ENCODE peak calls at places on chromosome 20, in five cellular contexts. One of them, this sample, is unnamed.
A peak's percentile ranks its signal among the peaks of the same experiment; 100 is the strongest.

GRCh38 chr20:1269235-1269634 is 3.1 kb downstream of the SNPH start:
- DNase-seq in epithelial cell of prostate: no peak
- DNase-seq in gastrocnemius medialis: no peak
- DNase-seq in GM23248: no peak
- DNase-seq in endothelial cell of umbilical vein: no peak
- DNase-seq in this sample: no peak

GRCh38 chr20:63946986-63947637 is 9.1 kb downstream of the UCKL1 start:
- DNase-seq in epithelial cell of prostate: no peak
- DNase-seq in GM23248: no peak
- DNase-seq in gastrocnemius medialis: peak; percentile 56
- DNase-seq in endothelial cell of umbilical vein: no peak
- DNase-seq in this sample: no peak

GRCh38 chr20:44730441-44730840 is 15.2 kb upstream of the KCNK15 start:
- DNase-seq in endothelial cell of umbilical vein: peak; percentile 88
- DNase-seq in epithelial cell of prostate: peak; percentile 74
- DNase-seq in gastrocnemius medialis: no peak
- DNase-seq in GM23248: peak; percentile 94
- DNase-seq in this sample: peak; percentile 80

GRCh38 chr20:46979603-46980241 is 85.1 kb downstream of the EYA2 start:
- DNase-seq in gastrocnemius medialis: no peak
- DNase-seq in epithelial cell of prostate: no peak
- DNase-seq in GM23248: no peak
- DNase-seq in endothelial cell of umbilical vein: no peak
- DNase-seq in this sample: no peak

GRCh38 chr20:58755062-58755697 is 62.6 kb downstream of the NPEPL1 start:
- DNase-seq in GM23248: no peak
- DNase-seq in epithelial cell of prostate: no peak
- DNase-seq in gastrocnemius medialis: no peak
- DNase-seq in endothelial cell of umbilical vein: no peak
- DNase-seq in this sample: no peak

GRCh38 chr20:48195121-48195870 is 410.0 kb upstream of the SULF2 start:
- DNase-seq in endothelial cell of umbilical vein: no peak
- DNase-seq in epithelial cell of prostate: no peak
- DNase-seq in gastrocnemius medialis: no peak
- DNase-seq in GM23248: no peak
- DNase-seq in this sample: no peak

GRCh38 chr20:34058831-34059230 is 53.2 kb downstream of the EIF2S2 start:
- DNase-seq in epithelial cell of prostate: no peak
- DNase-seq in gastrocnemius medialis: no peak
- DNase-seq in GM23248: peak; percentile 30
- DNase-seq in endothelial cell of umbilical vein: peak; percentile 29
- DNase-seq in this sample: no peak

GRCh38 chr20:2946988-2947961 is 74.0 kb downstream of the PTPRA start:
- DNase-seq in epithelial cell of prostate: no peak
- DNase-seq in GM23248: no peak
- DNase-seq in gastrocnemius medialis: no peak
- DNase-seq in endothelial cell of umbilical vein: no peak
- DNase-seq in this sample: no peak

GRCh38 chr20:22836211-22836610 is 198.9 kb upstream of the SSTR4 start:
- DNase-seq in endothelial cell of umbilical vein: no peak
- DNase-seq in epithelial cell of prostate: no peak
- DNase-seq in GM23248: peak; percentile 44
- DNase-seq in gastrocnemius medialis: no peak
- DNase-seq in this sample: peak; percentile 27

GRCh38 chr20:4835244-4836177 is 113.8 kb downstream of the PRND start:
- DNase-seq in endothelial cell of umbilical vein: no peak
- DNase-seq in GM23248: peak; percentile 55
- DNase-seq in epithelial cell of prostate: no peak
- DNase-seq in gastrocnemius medialis: peak; percentile 33
- DNase-seq in this sample: no peak

DNA sequence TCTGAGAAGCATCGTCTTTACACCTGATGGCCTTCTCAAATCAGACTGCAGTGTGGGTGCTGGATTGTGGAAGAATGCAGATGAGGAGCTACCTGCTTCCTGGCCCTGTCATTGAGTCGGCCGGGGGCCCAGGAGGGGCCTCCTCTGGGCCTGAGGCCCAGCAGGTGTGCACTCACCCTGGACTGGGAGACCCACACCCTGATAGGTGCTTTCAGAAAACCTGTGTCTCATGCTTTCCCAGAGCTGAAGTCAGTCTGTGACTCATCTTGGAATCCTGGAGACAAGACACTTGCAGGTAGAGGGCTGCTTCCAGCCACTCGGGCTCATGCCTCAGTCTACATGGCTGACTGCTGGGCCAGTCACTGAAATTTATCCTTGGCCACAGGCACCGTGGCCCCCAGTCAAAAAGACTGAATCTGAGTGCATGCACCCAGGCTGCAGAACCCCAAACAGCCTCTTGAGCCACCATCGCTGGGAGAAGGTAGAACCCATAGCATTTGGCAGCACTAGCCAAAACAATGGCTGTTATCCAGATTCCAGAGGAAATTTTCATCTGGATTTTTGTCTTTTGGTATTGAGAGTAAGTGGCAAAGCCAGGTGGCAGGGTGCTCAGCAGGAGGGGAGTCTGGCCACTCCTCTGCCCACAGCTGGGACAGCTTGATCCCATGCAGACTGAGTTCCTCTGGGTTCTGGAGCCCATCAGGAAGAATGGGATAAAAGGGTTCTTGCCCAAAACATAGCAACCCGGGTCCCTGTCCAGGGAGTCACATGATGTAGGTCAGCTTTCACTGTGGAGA is 182.0 kb upstream of the CST7 start:
- DNase-seq in endothelial cell of umbilical vein: no peak
- DNase-seq in epithelial cell of prostate: no peak
- DNase-seq in gastrocnemius medialis: no peak
- DNase-seq in GM23248: no peak
- DNase-seq in this sample: no peak
- H3K27ac ChIP-seq in endothelial cell of umbilical vein: no peak overlapping the region
- H3K27ac ChIP-seq in epithelial cell of prostate: no peak overlapping the region
- H3K27ac ChIP-seq in gastrocnemius medialis: no peak overlapping the region
- H3K27ac ChIP-seq in GM23248: no peak overlapping the region
- H3K27ac ChIP-seq in this sample: no peak overlapping the region

GRCh38 chr20:9021216-9021615 is 47.7 kb upstream of the PLCB4 start:
- DNase-seq in GM23248: no peak
- DNase-seq in epithelial cell of prostate: no peak
- DNase-seq in gastrocnemius medialis: no peak
- DNase-seq in endothelial cell of umbilical vein: no peak
- DNase-seq in this sample: no peak

GRCh38 chr20:9021699-9022098 is 47.2 kb upstream of the PLCB4 start:
- DNase-seq in epithelial cell of prostate: no peak
- DNase-seq in endothelial cell of umbilical vein: no peak
- DNase-seq in gastrocnemius medialis: no peak
- DNase-seq in GM23248: no peak
- DNase-seq in this sample: no peak

GRCh38 chr20:9018346-9018745 is 50.5 kb upstream of the PLCB4 start:
- DNase-seq in endothelial cell of umbilical vein: no peak
- DNase-seq in epithelial cell of prostate: no peak
- DNase-seq in GM23248: no peak
- DNase-seq in gastrocnemius medialis: no peak
- DNase-seq in this sample: no peak

GRCh38 chr20:9022361-9022760 is 46.5 kb upstream of the PLCB4 start:
- DNase-seq in epithelial cell of prostate: no peak
- DNase-seq in GM23248: no peak
- DNase-seq in endothelial cell of umbilical vein: no peak
- DNase-seq in gastrocnemius medialis: no peak
- DNase-seq in this sample: no peak

GRCh38 chr20:9019833-9020232 is 49.1 kb upstream of the PLCB4 start:
- DNase-seq in endothelial cell of umbilical vein: no peak
- DNase-seq in epithelial cell of prostate: no peak
- DNase-seq in GM23248: no peak
- DNase-seq in gastrocnemius medialis: no peak
- DNase-seq in this sample: no peak
- H3K27ac ChIP-seq in endothelial cell of umbilical vein: no peak overlapping the region
- H3K27ac ChIP-seq in epithelial cell of prostate: no peak overlapping the region
- H3K27ac ChIP-seq in GM23248: no peak overlapping the region
- H3K27ac ChIP-seq in gastrocnemius medialis: no peak overlapping the region
- H3K27ac ChIP-seq in this sample: no peak overlapping the region

DNA sequence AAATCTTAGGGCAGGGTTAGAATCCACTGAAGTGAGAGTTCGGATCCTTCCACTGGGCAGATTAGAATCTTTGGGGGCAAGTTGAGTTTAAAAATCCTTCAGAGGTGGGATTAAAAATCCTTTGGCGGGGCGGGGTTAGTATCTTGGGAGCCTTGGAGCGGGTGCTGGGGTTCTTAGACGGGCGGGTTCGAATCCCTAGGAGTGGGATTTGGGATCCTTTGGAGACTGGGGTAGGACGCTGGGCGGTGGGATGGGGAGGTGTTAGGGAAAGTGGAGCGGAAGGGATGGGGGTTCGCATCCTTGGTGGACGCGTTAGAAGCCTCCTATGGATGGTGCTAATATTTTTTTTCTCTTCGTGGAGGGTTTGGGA is 337 bp upstream of the HCK start:
- DNase-seq in endothelial cell of umbilical vein: no peak
- DNase-seq in GM23248: no peak
- DNase-seq in gastrocnemius medialis: no peak
- DNase-seq in epithelial cell of prostate: no peak
- DNase-seq in this sample: no peak
- H3K27ac ChIP-seq in endothelial cell of umbilical vein: no peak overlapping the region
- H3K27ac ChIP-seq in GM23248: no peak overlapping the region
- H3K27ac ChIP-seq in gastrocnemius medialis: no peak overlapping the region
- H3K27ac ChIP-seq in epithelial cell of prostate: no peak overlapping the region
- H3K27ac ChIP-seq in this sample: no peak overlapping the region

GRCh38 chr20:10507052-10507451 is 71.9 kb downstream of the SLX4IP start:
- DNase-seq in endothelial cell of umbilical vein: no peak
- DNase-seq in gastrocnemius medialis: no peak
- DNase-seq in epithelial cell of prostate: no peak
- DNase-seq in GM23248: no peak
- DNase-seq in this sample: no peak

GRCh38 chr20:10508468-10509251 is 73.6 kb downstream of the SLX4IP start:
- DNase-seq in gastrocnemius medialis: no peak
- DNase-seq in GM23248: peak; percentile 56
- DNase-seq in epithelial cell of prostate: no peak
- DNase-seq in endothelial cell of umbilical vein: no peak
- DNase-seq in this sample: no peak

GRCh38 chr20:10504893-10505292 is 69.8 kb downstream of the SLX4IP start:
- DNase-seq in gastrocnemius medialis: peak; percentile 38
- DNase-seq in epithelial cell of prostate: no peak
- DNase-seq in GM23248: no peak
- DNase-seq in endothelial cell of umbilical vein: no peak
- DNase-seq in this sample: no peak

GRCh38 chr20:10508060-10508459 is 73.0 kb downstream of the SLX4IP start:
- DNase-seq in gastrocnemius medialis: no peak
- DNase-seq in epithelial cell of prostate: no peak
- DNase-seq in endothelial cell of umbilical vein: no peak
- DNase-seq in GM23248: peak; percentile 49
- DNase-seq in this sample: no peak

GRCh38 chr20:10505320-10506226 is 70.5 kb downstream of the SLX4IP start:
- DNase-seq in gastrocnemius medialis: peak; percentile 63
- DNase-seq in GM23248: peak; percentile 48
- DNase-seq in epithelial cell of prostate: no peak
- DNase-seq in endothelial cell of umbilical vein: no peak
- DNase-seq in this sample: peak; percentile 34
- H3K27ac ChIP-seq in gastrocnemius medialis: peak overlapping the region; percentile 69
- H3K27ac ChIP-seq in GM23248: no peak overlapping the region
- H3K27ac ChIP-seq in epithelial cell of prostate: peak overlapping the region; percentile 60
- H3K27ac ChIP-seq in endothelial cell of umbilical vein: no peak overlapping the region
- H3K27ac ChIP-seq in this sample: peak overlapping the region; percentile 43

This sample was measured in RWPE1.